ENCODE peak calls at places on chromosomes 7 and 10, in five cellular contexts. F is esophagus muscularis mucosa, N is GM12878, A is Panc1, I is HCT116. D is an unnamed sample.

GRCh38 chr7:27172823-27173411 is 1.2 kb downstream of the HOXA10 start:
- DNase-seq in F (no peak), N (no peak), A (no peak), I (no peak), D (no peak)

GRCh38 chr7:98836811-98837631 is 32.8 kb downstream of the TMEM130 start:
- DNase-seq in F (no peak), N (no peak), A (no peak), I (peak; percentile 59), D (no peak)

GRCh38 chr7:141071260-141071854 is 2.5 kb upstream of the TMEM178B start:
- DNase-seq in F (no peak), N (no peak), A (no peak), I (peak; percentile 4), D (no peak)

GRCh38 chr10:102230861-102231356 is 4.8 kb downstream of the ELOVL3 start:
- DNase-seq in F (no peak), N (no peak), A (no peak), I (peak; percentile 31), D (no peak)

GRCh38 chr7:54201501-54201900 is 340.7 kb upstream of the VSTM2A start:
- DNase-seq in F (no peak), N (no peak), A (no peak), I (no peak), D (no peak)

GRCh38 chr10:113357688-113358306 is 195.1 kb upstream of the HABP2 start:
- DNase-seq in F (no peak), N (no peak), A (no peak), I (no peak), D (no peak)

GRCh38 chr7:13181221-13181620 is 493.8 kb downstream of the ARL4A start:
- DNase-seq in F (no peak), N (no peak), A (no peak), I (no peak), D (no peak)

GRCh38 chr10:43237631-43238446 is 29.0 kb downstream of the RASGEF1A start:
- DNase-seq in F (no peak), N (no peak), A (no peak), I (no peak), D (no peak)

GRCh38 chr7:40474790-40475680 is 340.2 kb downstream of the SUGCT start:
- DNase-seq in F (no peak), N (peak; percentile 31), A (no peak), I (no peak), D (no peak)

GRCh38 chr7:25894002-25894901 is 257.7 kb upstream of the NFE2L3 start:
- DNase-seq in F (peak; percentile 89), N (peak; percentile 53), A (no peak), I (peak; percentile 61), D (no peak)

GRCh38 chr10:125999694-126000093 is 103.3 kb downstream of the FANK1 start:
- DNase-seq in F (no peak), N (no peak), A (no peak), I (no peak), D (no peak)

DNA sequence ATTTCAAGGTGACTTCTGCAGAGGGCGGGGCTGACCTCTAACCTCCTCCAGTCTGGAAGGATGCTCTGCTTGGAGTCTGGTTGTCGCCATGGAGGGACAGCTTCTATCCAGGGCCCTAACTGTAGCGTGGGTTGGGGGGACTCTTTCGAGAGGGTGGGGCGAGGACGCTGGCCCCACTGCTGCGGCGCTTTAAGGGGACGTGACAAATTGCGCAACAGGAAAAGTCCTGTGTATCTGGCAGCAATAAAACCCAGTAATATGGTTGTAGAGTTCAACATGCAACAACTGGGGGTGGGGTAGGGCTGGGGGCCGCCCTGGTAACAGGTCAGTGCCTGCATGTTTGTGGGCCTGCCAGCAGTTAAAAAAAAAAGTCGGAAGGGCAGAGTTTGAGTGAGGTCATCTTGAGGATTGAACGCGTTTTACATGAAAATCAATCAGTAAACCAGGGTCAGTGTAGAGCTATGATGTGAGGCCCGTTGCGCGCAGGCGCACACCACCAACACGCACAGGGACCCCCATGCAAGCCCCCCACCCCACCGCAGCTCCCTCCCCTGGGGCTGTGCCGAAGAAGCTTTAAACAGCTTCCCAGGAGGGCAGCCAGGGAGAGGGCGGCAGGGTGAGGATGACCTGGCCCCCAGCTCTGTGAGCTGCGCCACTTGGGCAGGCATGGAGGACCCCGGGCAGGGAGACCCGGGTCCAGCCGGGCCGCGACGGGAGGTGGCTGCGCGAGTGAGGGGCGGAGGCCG is 4.3 kb downstream of the SHH start:
- DNase-seq in F (no peak), N (no peak), A (no peak), I (no peak), D (no peak)
- H3K4me3 ChIP-seq in F (no peak overlapping the region), N (no peak overlapping the region), A (peak overlapping the region; percentile 93), I (no peak overlapping the region), D (no peak overlapping the region)

GRCh38 chr10:26861326-26861998 is 704 bp upstream of the ABI1 start:
- DNase-seq in F (no peak), N (no peak), A (no peak), I (no peak), D (no peak)

GRCh38 chr10:26859241-26860025 is 1.3 kb downstream of the ABI1 start:
- DNase-seq in F (no peak), N (no peak), A (no peak), I (no peak), D (no peak)

GRCh38 chr10:26860026-26860541 is 674 bp downstream of the ABI1 start:
- DNase-seq in F (peak; percentile 92), N (no peak), A (no peak), I (no peak), D (no peak)

GRCh38 chr10:26858707-26859034 is 2.1 kb downstream of the ABI1 start:
- DNase-seq in F (no peak), N (no peak), A (no peak), I (no peak), D (no peak)

DNA sequence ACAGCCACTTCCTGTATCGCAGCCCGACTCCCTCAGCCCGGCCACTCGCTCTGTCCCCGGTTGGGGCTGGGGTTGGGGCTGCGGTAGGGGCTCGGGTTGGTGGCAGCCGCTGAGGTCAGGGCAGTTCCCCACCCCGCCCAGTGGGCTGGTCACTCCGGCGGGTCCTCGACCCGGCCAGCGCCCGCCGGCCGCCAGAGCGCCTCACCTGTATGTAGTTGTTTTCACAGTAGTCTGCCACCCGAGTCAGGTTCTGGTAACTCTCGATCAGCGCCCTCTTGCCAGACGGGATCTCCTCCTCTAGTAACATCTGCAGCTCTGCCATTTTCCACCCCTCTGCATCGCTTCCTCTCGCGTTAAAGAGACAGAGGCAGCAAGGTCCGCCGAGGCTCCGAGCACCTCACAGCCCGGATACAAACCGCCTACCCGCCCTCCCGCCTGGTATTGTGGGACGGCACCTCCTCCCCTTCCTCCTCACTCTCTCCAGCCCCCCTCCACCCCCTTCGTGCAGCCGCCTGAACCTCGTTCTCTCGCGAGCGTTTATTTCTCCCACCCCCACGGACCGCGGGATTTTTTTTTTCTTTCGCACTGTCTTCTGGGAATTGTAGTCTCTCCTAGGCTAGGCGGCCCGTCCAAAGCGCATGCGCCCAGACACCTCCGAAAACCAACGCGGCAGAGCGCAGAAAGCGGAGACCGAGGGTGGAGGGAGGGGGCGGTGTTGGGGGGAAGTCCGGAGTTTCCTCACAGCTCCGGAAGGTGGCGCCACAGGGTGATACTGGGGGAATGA is at the start of gene ABI1:
- DNase-seq in F (peak; percentile 99), N (peak; percentile 98), A (peak; percentile 92), I (peak; percentile 97), D (peak; percentile 89)
- TF ChIP-seq POLR2AphosphoS5 in F (peak; percentile 99), N (peak; percentile 95), A (peak; percentile 72), I (peak; percentile 93), D (peak; percentile 75)

GRCh38 chr7:32318300-32319018 is 171.7 kb downstream of the LSM5 start:
- DNase-seq in F (no peak), N (no peak), A (no peak), I (no peak), D (no peak)
- H3K4me3 ChIP-seq in F (peak overlapping the region; percentile 43), N (no peak overlapping the region), A (no peak overlapping the region), I (no peak overlapping the region), D (no peak overlapping the region)

GRCh38 chr7:131999193-131999592 is 442.8 kb upstream of the PODXL start:
- DNase-seq in F (no peak), N (no peak), A (no peak), I (no peak), D (no peak)

GRCh38 chr7:132001166-132001565 is 444.7 kb upstream of the PODXL start:
- DNase-seq in F (no peak), N (no peak), A (no peak), I (no peak), D (no peak)

GRCh38 chr7:131995324-131995723 is 438.9 kb upstream of the PODXL start:
- DNase-seq in F (no peak), N (no peak), A (no peak), I (no peak), D (no peak)
- TF ChIP-seq POLR2AphosphoS5 in F (no peak), N (no peak), A (no peak), I (no peak), D (no peak)

GRCh38 chr7:20598479-20599419 is 16.7 kb upstream of the ABCB5 start:
- DNase-seq in F (no peak), N (peak; percentile 43), A (peak; percentile 67), I (peak; percentile 48), D (peak; percentile 45)
- H3K4me3 ChIP-seq in F (no peak overlapping the region), N (no peak overlapping the region), A (no peak overlapping the region), I (no peak overlapping the region), D (peak overlapping the region; percentile 18)

DNA sequence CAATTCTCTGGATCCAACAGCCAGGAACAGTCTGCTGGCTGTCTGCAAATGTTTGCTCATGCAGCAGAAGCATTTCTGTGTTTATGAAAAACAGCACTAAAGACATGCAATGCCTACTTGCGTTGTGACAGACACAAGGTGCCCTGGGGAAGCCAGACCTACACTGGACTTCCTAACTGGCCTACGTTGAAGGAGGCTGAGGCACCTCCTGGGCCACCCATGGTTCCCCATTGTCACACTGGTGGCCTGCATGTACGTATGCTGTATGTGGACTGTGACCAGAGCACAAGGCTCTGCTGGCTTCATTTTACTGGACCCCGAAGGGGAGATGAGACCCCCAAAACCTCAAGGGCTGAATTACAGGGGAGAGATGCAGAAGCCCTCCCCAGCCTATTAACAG is 27.7 kb downstream of the PSAP start:
- DNase-seq in F (no peak), N (no peak), A (no peak), I (no peak), D (no peak)
- TF ChIP-seq POLR2AphosphoS5 in F (no peak), N (no peak), A (no peak), I (no peak), D (no peak)